ENCODE peak calls at places on chromosomes 4 and X, in seven cellular contexts. Y is Caco-2, U is tibial nerve, W is breast epithelium, Q is brain microvascular endothelial cell, G is thoracic aorta, A is NT2/D1. P is an unnamed sample. For H3K27me3, the result is how much of the 10 kb centered on the place peaks cover.

GRCh38 chrX:108415146-108415545 is 23.1 kb downstream of the COL4A6 start:
- DNase-seq in U (no peak), Y (no peak), A (no peak), G (no peak), Q (no peak), W (no peak), P (no peak)

GRCh38 chrX:18415386-18415785 is 10.0 kb upstream of the CDKL5 start:
- DNase-seq in A (no peak), Y (no peak), W (no peak), Q (peak), U (no peak), G (no peak), P (no peak)

GRCh38 chr4:112736718-112737135 is 99.8 kb downstream of the LARP7 start:
- DNase-seq in U (no peak), G (no peak), Q (no peak), Y (no peak), A (no peak), W (no peak), P (no peak)

GRCh38 chrX:2841511-2841910 is 12.8 kb downstream of the GYG2 start:
- DNase-seq in U (no peak), G (no peak), A (no peak), W (no peak), Y (no peak), Q (peak), P (no peak)

GRCh38 chr4:169117591-169118081 is 107.6 kb upstream of the CBR4 start:
- DNase-seq in U (no peak), A (no peak), Q (peak), G (peak), Y (no peak), W (no peak), P (no peak)

GRCh38 chrX:147978931-147979330 is 2.2 kb upstream of the FMR1NB start:
- DNase-seq in Q (no peak), U (no peak), W (no peak), A (no peak), Y (no peak), G (no peak), P (no peak)

GRCh38 chr4:187604984-187605383 is 390.6 kb upstream of the ZFP42 start:
- DNase-seq in W (no peak), Y (no peak), U (no peak), Q (no peak), G (no peak), A (no peak), P (no peak)

GRCh38 chrX:103704863-103705262 is 5.8 kb upstream of the TMEM31 start:
- DNase-seq in W (no peak), Q (no peak), Y (no peak), U (no peak), G (no peak), A (no peak), P (no peak)

GRCh38 chr4:8916251-8916913 is 44.7 kb upstream of the HMX1 start:
- DNase-seq in W (peak), Y (no peak), Q (no peak), U (no peak), A (no peak), G (no peak), P (peak)

DNA sequence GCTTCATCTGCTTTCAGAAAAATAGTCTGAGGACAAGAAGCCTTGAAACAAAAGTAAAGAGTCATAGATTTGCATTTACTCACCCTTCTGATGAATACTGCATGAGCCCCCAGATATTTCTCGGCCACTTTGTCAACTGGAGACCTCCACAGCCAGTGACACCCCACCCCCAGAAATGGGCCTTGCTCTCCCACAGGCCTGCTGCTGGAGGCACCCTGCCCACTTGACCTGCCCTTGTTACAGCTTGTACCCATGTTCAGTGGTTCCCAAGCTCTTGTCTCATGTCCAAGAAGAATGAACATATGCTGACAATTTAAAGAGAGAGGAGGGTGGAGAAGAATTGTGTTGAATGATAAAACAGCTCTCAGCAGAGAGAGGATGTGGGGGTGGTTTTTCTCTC is 225.1 kb downstream of the DCAF12L2 start:
- DNase-seq in W (no peak), Q (no peak), U (no peak), G (no peak), A (no peak), Y (no peak), P (no peak)
- H3K4me3 ChIP-seq in W (no peak), Q (no peak), U (no peak), G (no peak), A (no peak), Y (no peak), P (no peak)

DNA sequence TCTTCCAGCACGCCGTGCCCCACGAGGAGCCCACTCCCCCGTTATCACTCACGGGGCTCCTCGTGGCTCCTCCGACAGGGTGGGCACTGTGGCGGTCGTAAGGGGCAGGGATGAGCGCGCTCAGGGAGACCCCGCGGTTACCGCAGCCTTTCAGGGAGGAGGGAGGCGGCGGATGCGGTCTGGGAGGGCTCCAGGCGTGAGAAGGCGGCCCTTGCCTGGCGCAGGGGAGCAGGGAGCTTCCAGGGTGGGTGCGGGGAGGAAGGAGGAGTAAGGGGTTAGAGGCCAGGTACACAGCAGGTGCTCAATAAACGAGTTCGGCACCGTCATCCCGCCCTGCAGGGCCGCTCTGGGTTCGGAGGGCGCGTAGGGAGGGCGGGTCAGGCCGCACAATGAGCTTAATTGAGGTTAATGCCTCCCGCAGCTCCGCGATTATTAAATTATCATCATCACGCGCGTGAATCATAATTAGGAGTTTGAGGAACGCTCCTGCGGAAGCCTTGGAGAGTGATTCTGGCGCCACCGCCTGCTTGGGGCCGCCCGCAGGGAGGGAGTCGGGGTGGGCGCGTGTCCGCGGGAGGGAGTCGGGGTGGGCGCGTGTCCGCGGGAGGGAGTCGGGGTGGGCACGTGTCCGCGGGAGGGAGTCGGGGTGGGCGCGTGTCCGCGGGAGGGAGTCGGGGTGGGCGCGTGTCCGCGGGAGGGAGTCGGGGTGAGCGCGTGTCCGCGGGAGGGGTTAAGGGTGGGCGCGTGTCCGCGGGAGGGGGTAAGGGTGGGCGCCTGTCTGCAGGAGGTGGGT is 7.6 kb upstream of the NKX1-1 start:
- DNase-seq in U (no peak), W (no peak), Y (no peak), G (no peak), A (no peak), Q (no peak), P (peak)
- H3K27me3 ChIP-seq in U (half or more), W (under half), Y (under half), G (under half), A (half or more), Q (under half), P (under half)

GRCh38 chr4:105140684-105141490 is 5.8 kb upstream of the TET2 start:
- DNase-seq in G (no peak), Y (peak), A (no peak), W (no peak), U (no peak), Q (no peak), P (peak)

GRCh38 chr4:105145913-105146285 is 777 bp upstream of the TET2 start:
- DNase-seq in A (no peak), U (no peak), Y (no peak), G (no peak), W (no peak), Q (no peak), P (no peak)

GRCh38 chr4:105146286-105147219 is at the start of gene TET2:
- DNase-seq in U (peak), Y (peak), W (no peak), Q (peak), G (peak), A (peak), P (peak)

GRCh38 chr4:105147226-105148151 is 813 bp downstream of the TET2 start:
- DNase-seq in A (no peak), U (no peak), Q (no peak), G (no peak), Y (peak), W (no peak), P (peak)

DNA sequence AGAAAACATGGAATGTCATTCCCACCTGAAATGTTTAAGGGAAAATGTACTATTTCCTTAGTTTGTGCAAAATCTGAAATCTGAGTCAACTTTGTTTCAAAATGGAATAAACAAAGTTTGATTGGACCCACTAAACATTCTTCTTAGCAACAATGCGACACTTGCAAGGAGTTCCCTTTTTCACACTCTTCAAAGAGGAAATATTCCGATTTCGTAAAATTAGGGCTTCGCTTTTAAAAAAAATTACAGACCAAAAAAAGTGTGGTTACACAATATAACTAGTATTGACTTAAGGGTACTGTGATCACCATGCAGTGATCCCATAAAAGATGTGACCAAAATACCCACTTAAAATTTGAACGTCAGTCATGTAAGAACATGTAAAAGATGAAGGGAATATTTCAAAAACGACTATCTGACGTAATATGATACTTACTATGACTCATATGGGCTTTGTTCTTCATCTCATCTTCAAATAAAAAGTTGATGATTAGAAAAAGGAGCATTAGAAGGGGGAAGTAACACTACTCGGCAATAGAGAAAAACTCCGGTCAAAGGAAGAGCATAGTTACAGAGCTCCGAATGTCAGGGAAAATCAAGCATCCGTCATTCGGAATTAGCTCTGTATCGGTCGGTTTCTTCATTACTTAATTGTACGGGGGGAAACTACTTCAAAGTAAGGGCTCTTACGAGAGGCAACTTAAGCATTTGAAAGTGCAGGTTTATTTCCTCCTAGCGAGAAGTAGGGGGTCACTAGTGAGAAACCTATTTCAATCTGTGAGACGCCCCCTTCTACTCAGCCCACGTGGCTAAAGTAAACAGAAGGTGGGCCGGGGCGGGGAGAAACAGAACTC is 1.4 kb upstream of the TET2 start:
- DNase-seq in A (no peak), Q (no peak), W (no peak), Y (no peak), G (no peak), U (no peak), P (no peak)
- H3K4me3 ChIP-seq in A (peak), Q (peak), W (peak), Y (no peak), G (peak), U (peak), P (peak)

GRCh38 chrX:43211570-43211969 is 433.6 kb upstream of the PPP1R2C start:
- DNase-seq in Y (no peak), G (no peak), U (no peak), A (no peak), Q (no peak), W (no peak), P (no peak)
- H3K27me3 ChIP-seq in Y (under half), G (under half), U (under half), A (under half), Q (under half), W (under half), P (under half)

P was measured in H7.